ENCODE peak calls at places on chromosomes 3 and 15, in four cellular contexts. H is GM13976, D is GM13977, V is glutamatergic neuron. P is an unnamed sample.

GRCh38 chr3:10960264-10960663 is 32.3 kb upstream of the SLC6A1 start:
- DNase-seq in H (no peak), V (no peak), D (no peak), P (no peak)

GRCh38 chr15:35071071-35071470 is 14.0 kb downstream of the NANOGP8 start:
- DNase-seq in D (no peak), H (no peak), V (no peak), P (no peak)

GRCh38 chr15:32893412-32893811 is 175.6 kb downstream of the GREM1 start:
- DNase-seq in V (no peak), H (no peak), D (no peak), P (no peak)

GRCh38 chr3:184543256-184543655 is 18.3 kb upstream of the EPHB3 start:
- DNase-seq in V (no peak), H (no peak), D (no peak), P (peak; percentile 7)

GRCh38 chr15:100252779-100253417 is 88.9 kb downstream of the ADAMTS17 start:
- DNase-seq in V (no peak), H (no peak), D (no peak), P (no peak)

GRCh38 chr15:94225616-94226015 is 5.7 kb upstream of the MCTP2 start:
- DNase-seq in H (no peak), D (no peak), V (no peak), P (no peak)

GRCh38 chr15:89197503-89197971 is 23.8 kb downstream of the RLBP1 start:
- DNase-seq in D (no peak), H (no peak), V (no peak), P (no peak)

GRCh38 chr3:171465768-171466167 is 5.6 kb upstream of the TNIK start:
- DNase-seq in H (no peak), D (no peak), V (no peak), P (no peak)

GRCh38 chr3:115975353-115975752 is 352.0 kb downstream of the GAP43 start:
- DNase-seq in V (no peak), H (peak; percentile 9), D (peak; percentile 15), P (no peak)

GRCh38 chr3:52739725-52740124 is 31.0 kb downstream of the NEK4 start:
- DNase-seq in V (no peak), D (no peak), H (no peak), P (no peak)

GRCh38 chr3:52743152-52743551 is 27.6 kb downstream of the NEK4 start:
- DNase-seq in D (no peak), H (no peak), V (no peak), P (no peak)

GRCh38 chr3:52743721-52744120 is 27.0 kb downstream of the NEK4 start:
- DNase-seq in D (no peak), V (no peak), H (no peak), P (no peak)

GRCh38 chr3:52742418-52743041 is 28.2 kb downstream of the NEK4 start:
- DNase-seq in V (no peak), D (peak; percentile 55), H (peak; percentile 63), P (no peak)
- TF ChIP-seq CTCF in V (peak; percentile 47), D (peak; percentile 64), H (peak; percentile 56), P (no peak)

GRCh38 chr3:71927505-71928066 is 142.6 kb upstream of the PROK2 start:
- DNase-seq in V (no peak), H (no peak), D (no peak), P (no peak)

GRCh38 chr3:71928215-71928614 is 143.3 kb upstream of the PROK2 start:
- DNase-seq in D (no peak), V (no peak), H (no peak), P (no peak)

GRCh38 chr3:71931930-71932329 is 147.0 kb upstream of the PROK2 start:
- DNase-seq in V (no peak), D (no peak), H (no peak), P (no peak)

GRCh38 chr3:71926690-71927089 is 141.7 kb upstream of the PROK2 start:
- DNase-seq in H (no peak), V (no peak), D (no peak), P (no peak)

GRCh38 chr3:71930056-71930991 is 145.4 kb upstream of the PROK2 start:
- DNase-seq in V (no peak), H (peak; percentile 59), D (peak; percentile 65), P (no peak)
- TF ChIP-seq CTCF in V (no peak), H (peak; percentile 36), D (peak; percentile 45), P (no peak)

GRCh38 chr3:48563382-48563918 is at the start of gene UCN2:
- DNase-seq in V (peak; percentile 50), H (no peak), D (no peak), P (no peak)
- TF ChIP-seq CTCF in V (no peak), H (no peak), D (no peak), P (no peak)

DNA sequence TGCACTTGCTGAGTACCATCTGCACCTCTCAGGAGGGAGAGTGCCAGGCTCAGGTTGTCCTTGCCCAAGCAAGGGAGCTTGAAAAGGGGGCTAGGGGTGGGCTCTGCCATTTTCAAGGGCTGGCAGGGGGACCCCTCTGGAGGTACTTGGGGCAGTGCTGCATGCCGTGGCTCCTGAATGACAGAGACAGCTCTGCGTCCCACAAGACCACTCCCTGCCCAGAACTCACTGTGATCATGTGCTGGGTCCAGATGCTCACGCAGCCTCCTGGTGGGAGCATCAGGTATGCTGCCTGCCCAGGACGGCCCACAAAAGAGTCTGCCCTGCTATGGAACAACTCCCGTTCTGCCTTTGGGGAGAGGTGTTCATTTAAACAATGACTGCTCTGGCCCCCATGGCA is 165.2 kb downstream of the GOLGA6L4 start:
- DNase-seq in V (no peak), D (no peak), H (no peak), P (no peak)
- TF ChIP-seq CTCF in V (no peak), D (no peak), H (no peak), P (no peak)

GRCh38 chr3:192915306-192915705 is 2.4 kb downstream of the MB21D2 start:
- DNase-seq in H (peak; percentile 46), V (peak; percentile 41), D (peak; percentile 48), P (no peak)
- TF ChIP-seq CTCF in H (peak; percentile 52), V (no peak), D (peak; percentile 59), P (no peak)

GRCh38 chr3:74713977-74714376 is 99.5 kb upstream of the CNTN3 start:
- DNase-seq in D (no peak), H (no peak), V (no peak), P (no peak)
- TF ChIP-seq CTCF in D (no peak), H (no peak), V (no peak), P (no peak)

P was measured in mesothelial cell of epicardium.